ENCODE peak calls at places on chromosomes 11 and 22, in ten cellular contexts. N is pancreas; F is colonic mucosa; E is vagina; Y is brain microvascular endothelial cell; L is psoas muscle; X is CD8-positive, alpha-beta T cell; O is kidney; S is tibial nerve; W is cardiac muscle cell. M is an unnamed sample.

GRCh38 chr11:120575461-120575860 is 63.9 kb downstream of the GRIK4 start:
- DNase-seq in N (no peak), F (no peak), E (no peak), Y (no peak), L (no peak), X (no peak), O (peak), S (no peak), W (no peak), M (no peak)

GRCh38 chr22:38824587-38824986 is 19.2 kb downstream of the NPTXR start:
- DNase-seq in N (peak), F (peak), E (no peak), Y (peak), L (no peak), X (no peak), O (peak), S (peak), W (peak), M (peak)

GRCh38 chr22:40392618-40393017 is 22.2 kb downstream of the SGSM3 start:
- DNase-seq in N (no peak), F (no peak), E (no peak), Y (no peak), L (no peak), X (no peak), O (no peak), S (no peak), W (no peak), M (no peak)

GRCh38 chr22:45441158-45441557 is 27.7 kb downstream of the RIBC2 start:
- DNase-seq in N (no peak), F (peak), E (no peak), Y (peak), L (peak), X (no peak), O (no peak), S (peak), W (peak), M (peak)

GRCh38 chr11:130644187-130644586 is 195.7 kb downstream of the ADAMTS15 start:
- DNase-seq in N (no peak), F (peak), E (no peak), Y (no peak), L (no peak), X (no peak), O (no peak), S (no peak), W (no peak), M (peak)

GRCh38 chr22:50059881-50060262 is 1.8 kb upstream of the TTLL8 start:
- DNase-seq in N (no peak), F (no peak), E (no peak), Y (no peak), L (no peak), X (no peak), O (peak), S (no peak), W (no peak), M (no peak)

GRCh38 chr22:37848587-37849088 is 581 bp upstream of the EIF3L start:
- DNase-seq in N (no peak), F (no peak), E (no peak), Y (no peak), L (no peak), X (no peak), O (peak), S (no peak), W (no peak), M (peak)

GRCh38 chr22:47918936-47919505 is 1156.6 kb downstream of the TBC1D22A start:
- DNase-seq in N (no peak), F (no peak), E (no peak), Y (no peak), L (no peak), X (no peak), O (no peak), S (no peak), W (no peak), M (no peak)

GRCh38 chr22:34356481-34356880 is 436.2 kb upstream of the LARGE1 start:
- DNase-seq in N (no peak), F (no peak), E (no peak), Y (no peak), L (no peak), X (no peak), O (no peak), S (no peak), W (no peak), M (no peak)

GRCh38 chr11:131584694-131585592 is 214.5 kb downstream of the NTM start:
- DNase-seq in N (no peak), F (no peak), E (no peak), Y (no peak), L (no peak), X (no peak), O (no peak), S (no peak), W (peak), M (no peak)

GRCh38 chr11:94800394-94800793 is 32.2 kb downstream of the AMOTL1 start:
- DNase-seq in N (peak), F (peak), E (no peak), Y (no peak), L (no peak), X (no peak), O (no peak), S (peak), W (no peak), M (no peak)

GRCh38 chr22:23775779-23776375 is 3.2 kb downstream of the MMP11 start:
- DNase-seq in N (no peak), F (no peak), E (no peak), Y (no peak), L (no peak), X (no peak), O (no peak), S (no peak), W (no peak), M (no peak)

GRCh38 chr22:17785185-17786184 is 11.2 kb upstream of the BID start:
- DNase-seq in N (peak), F (peak), E (no peak), Y (no peak), L (peak), X (peak), O (no peak), S (no peak), W (no peak), M (peak)

GRCh38 chr11:11148104-11148509 is 204.9 kb downstream of the CSNK2A3 start:
- DNase-seq in N (peak), F (no peak), E (no peak), Y (peak), L (peak), X (no peak), O (peak), S (peak), W (peak), M (peak)

DNA sequence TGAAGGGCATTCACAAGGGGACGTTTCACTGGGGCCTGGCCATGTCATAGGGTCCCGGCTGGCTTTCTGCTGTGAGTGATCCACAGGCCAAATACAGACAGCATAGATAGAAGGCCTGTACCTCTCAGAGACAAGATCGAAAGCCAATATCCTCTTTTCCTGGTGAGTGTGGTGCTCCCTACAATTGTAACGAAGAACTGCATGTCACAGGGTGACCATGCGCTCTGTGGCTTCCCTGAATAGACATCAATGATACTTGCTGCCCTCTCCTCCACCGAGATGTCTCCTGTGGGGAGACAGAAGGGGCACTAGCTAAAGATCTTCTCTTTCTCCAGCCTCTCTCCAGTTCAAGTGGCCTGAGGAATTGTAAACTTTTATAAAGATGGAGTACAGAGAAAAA is 226.1 kb upstream of the POU2AF2 start:
- DNase-seq in N (no peak), F (no peak), E (no peak), Y (no peak), L (no peak), X (no peak), O (no peak), S (no peak), W (no peak), M (no peak)
- H3K4me3 ChIP-seq in N (no peak), F (no peak), E (no peak), Y (no peak), L (no peak), X (no peak), O (no peak), S (no peak), W (no peak), M (no peak)

GRCh38 chr11:114075891-114076441 is 16.5 kb downstream of the ZBTB16 start:
- DNase-seq in N (no peak), F (no peak), E (no peak), Y (peak), L (peak), X (no peak), O (no peak), S (no peak), W (peak), M (no peak)

GRCh38 chr11:114074546-114075342 is 15.2 kb downstream of the ZBTB16 start:
- DNase-seq in N (no peak), F (no peak), E (no peak), Y (no peak), L (peak), X (no peak), O (no peak), S (no peak), W (no peak), M (no peak)

GRCh38 chr11:114073506-114074381 is 14.2 kb downstream of the ZBTB16 start:
- DNase-seq in N (no peak), F (no peak), E (no peak), Y (no peak), L (peak), X (no peak), O (no peak), S (no peak), W (no peak), M (no peak)

GRCh38 chr11:114076974-114077373 is 17.5 kb downstream of the ZBTB16 start:
- DNase-seq in N (no peak), F (no peak), E (no peak), Y (no peak), L (no peak), X (no peak), O (no peak), S (no peak), W (peak), M (no peak)

DNA sequence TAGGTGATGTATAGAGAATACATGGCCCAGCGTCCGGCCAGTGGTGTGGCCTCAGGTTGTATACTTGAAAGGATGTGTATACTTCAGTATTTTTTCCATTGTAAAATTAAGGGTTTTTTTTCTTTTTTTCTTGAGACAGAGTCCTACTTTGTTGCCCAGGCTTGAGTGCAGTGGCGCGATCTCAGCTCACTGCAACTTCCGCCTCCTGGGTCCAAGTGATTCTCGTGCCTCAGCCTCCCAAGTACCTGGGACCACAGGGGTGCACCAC is 15.8 kb downstream of the ZBTB16 start:
- DNase-seq in N (no peak), F (no peak), E (no peak), Y (no peak), L (peak), X (no peak), O (no peak), S (no peak), W (no peak), M (no peak)
- H3K27ac ChIP-seq in N (no peak), F (no peak), E (peak), Y (no peak), L (peak), X (no peak), O (no peak), S (peak), W (no peak), M (no peak)

DNA sequence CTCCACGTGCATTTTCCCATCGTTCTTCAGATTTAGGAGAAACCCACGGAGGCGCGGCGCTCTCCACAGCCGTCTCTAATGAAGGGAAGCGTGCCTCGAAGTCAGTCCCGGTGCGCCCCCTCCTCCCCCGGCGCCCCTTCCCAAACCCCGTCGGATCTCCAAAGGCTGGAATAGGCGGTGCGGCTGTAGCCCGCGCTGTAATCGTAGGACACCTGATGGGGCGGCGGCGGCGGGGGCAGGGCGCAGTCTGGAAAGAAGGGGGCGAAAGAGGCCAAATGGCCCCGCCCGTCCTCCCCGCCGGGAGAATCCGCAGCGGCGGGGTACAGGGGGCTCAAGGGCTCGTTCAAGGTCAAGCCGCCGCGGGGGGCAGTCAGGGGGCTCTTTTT is 1.3 kb downstream of the FAM181B start:
- DNase-seq in N (no peak), F (no peak), E (no peak), Y (no peak), L (no peak), X (no peak), O (peak), S (no peak), W (no peak), M (no peak)
- H3K4me3 ChIP-seq in N (peak), F (peak), E (peak), Y (no peak), L (peak), X (no peak), O (peak), S (peak), W (peak), M (no peak)

GRCh38 chr11:61732705-61733104 is 19.7 kb upstream of the MYRF start:
- DNase-seq in N (peak), F (no peak), E (no peak), Y (no peak), L (peak), X (no peak), O (no peak), S (no peak), W (no peak), M (peak)
- H3K27ac ChIP-seq in N (no peak), F (no peak), E (peak), Y (no peak), L (peak), X (no peak), O (no peak), S (peak), W (no peak), M (no peak)

GRCh38 chr11:61829806-61830205 is 1.7 kb downstream of the FADS2 start:
- DNase-seq in N (no peak), F (no peak), E (no peak), Y (no peak), L (no peak), X (no peak), O (no peak), S (no peak), W (no peak), M (no peak)
- H3K4me3 ChIP-seq in N (no peak), F (no peak), E (peak), Y (peak), L (peak), X (no peak), O (peak), S (peak), W (peak), M (peak)